ENCODE peak calls at places on chromosomes 6 and 20, in four cellular contexts. C, H, R and O are unnamed samples.

GRCh38 chr6:17894905-17895304 is 92.5 kb downstream of the KIF13A start:
- DNase-seq in C (no peak), R (no peak), H (no peak), O (no peak)

GRCh38 chr20:20037960-20038359 is 14.3 kb downstream of the CRNKL1 start:
- DNase-seq in C (no peak), R (no peak), H (no peak), O (no peak)

GRCh38 chr6:41366150-41366549 is 30.7 kb downstream of the NCR2 start:
- DNase-seq in R (no peak), H (no peak), C (no peak), O (no peak)

GRCh38 chr6:148085651-148086321 is 256.9 kb upstream of the SASH1 start:
- DNase-seq in R (no peak), H (no peak), C (no peak), O (no peak)

GRCh38 chr6:63573899-63574553 is 1.7 kb downstream of the LOC128125822 start:
- DNase-seq in R (no peak), H (no peak), C (peak), O (peak)

GRCh38 chr20:20095114-20095872 is 43.0 kb downstream of the CFAP61 start:
- DNase-seq in C (no peak), R (no peak), H (no peak), O (no peak)

GRCh38 chr6:45626087-45626891 is 248.6 kb upstream of the SUPT3H start:
- DNase-seq in H (no peak), C (no peak), R (no peak), O (peak)

GRCh38 chr6:28758046-28758817 is 165.6 kb downstream of the TRIM27 start:
- DNase-seq in H (no peak), C (no peak), R (no peak), O (peak)

GRCh38 chr20:63567382-63568169 is 6.5 kb downstream of the HELZ2 start:
- DNase-seq in H (no peak), R (peak), C (no peak), O (no peak)

GRCh38 chr6:69007781-69008180 is 372.7 kb downstream of the ADGRB3 start:
- DNase-seq in C (no peak), H (no peak), R (no peak), O (no peak)

GRCh38 chr6:154156135-154156948 is 117.3 kb downstream of the OPRM1 start:
- DNase-seq in H (no peak), C (peak), R (no peak), O (peak)

GRCh38 chr6:109322825-109323580 is 59.3 kb downstream of the CD164 start:
- DNase-seq in H (peak), C (no peak), R (peak), O (no peak)

GRCh38 chr6:33018418-33018817 is 9.0 kb upstream of the HLA-DOA start:
- DNase-seq in C (no peak), H (no peak), R (no peak), O (no peak)

GRCh38 chr6:15090745-15091384 is 155.0 kb upstream of the JARID2 start:
- DNase-seq in R (no peak), C (no peak), H (no peak), O (no peak)

GRCh38 chr20:34689486-34689885 is 12.6 kb upstream of the PIGU start:
- DNase-seq in C (no peak), H (no peak), R (no peak), O (no peak)

GRCh38 chr6:74137910-74138309 is 441.9 kb downstream of the CD109 start:
- DNase-seq in C (no peak), H (no peak), R (no peak), O (peak)